ENCODE peak calls at places on chromosomes 12 and 14, in four cellular contexts. U is SK-N-SH, M is stomach, K is HL-60. X is an unnamed sample.
A peak's percentile ranks its signal among the peaks of the same experiment; 100 is the strongest.

GRCh38 chr12:92719674-92720073 is 16.9 kb downstream of the PLEKHG7 start:
- DNase-seq in M (no peak), U (no peak), K (no peak), X (no peak)

GRCh38 chr12:102513739-102514138 is 33.4 kb upstream of the IGF1 start:
- DNase-seq in M (no peak), U (no peak), K (no peak), X (no peak)

GRCh38 chr12:42469355-42470006 is 120.1 kb downstream of the PRICKLE1 start:
- DNase-seq in M (no peak), U (no peak), K (no peak), X (peak; percentile 42)

GRCh38 chr12:9115731-9116689 is at the start of gene A2M:
- DNase-seq in M (no peak), U (no peak), K (no peak), X (no peak)

GRCh38 chr12:93667672-93668071 is 9.5 kb upstream of the CRADD start:
- DNase-seq in M (no peak), K (no peak), U (no peak), X (no peak)

GRCh38 chr12:94678849-94679248 is 28.5 kb upstream of the TMCC3 start:
- DNase-seq in U (no peak), K (no peak), M (no peak), X (no peak)

GRCh38 chr14:56172571-56172971 is 54.4 kb downstream of the PELI2 start:
- DNase-seq in U (no peak), K (no peak), M (no peak), X (no peak)

GRCh38 chr14:22841769-22842168 is 5.4 kb downstream of the MMP14 start:
- DNase-seq in K (no peak), U (no peak), M (no peak), X (no peak)

GRCh38 chr14:89428556-89429196 is 11.6 kb upstream of the FOXN3 start:
- DNase-seq in M (no peak), K (no peak), U (no peak), X (no peak)

GRCh38 chr14:54291491-54292191 is 105.2 kb upstream of the CDKN3 start:
- DNase-seq in K (no peak), U (no peak), M (no peak), X (no peak)

GRCh38 chr12:75048763-75049162 is 160.9 kb downstream of the KCNC2 start:
- DNase-seq in M (no peak), K (no peak), U (no peak), X (no peak)

DNA sequence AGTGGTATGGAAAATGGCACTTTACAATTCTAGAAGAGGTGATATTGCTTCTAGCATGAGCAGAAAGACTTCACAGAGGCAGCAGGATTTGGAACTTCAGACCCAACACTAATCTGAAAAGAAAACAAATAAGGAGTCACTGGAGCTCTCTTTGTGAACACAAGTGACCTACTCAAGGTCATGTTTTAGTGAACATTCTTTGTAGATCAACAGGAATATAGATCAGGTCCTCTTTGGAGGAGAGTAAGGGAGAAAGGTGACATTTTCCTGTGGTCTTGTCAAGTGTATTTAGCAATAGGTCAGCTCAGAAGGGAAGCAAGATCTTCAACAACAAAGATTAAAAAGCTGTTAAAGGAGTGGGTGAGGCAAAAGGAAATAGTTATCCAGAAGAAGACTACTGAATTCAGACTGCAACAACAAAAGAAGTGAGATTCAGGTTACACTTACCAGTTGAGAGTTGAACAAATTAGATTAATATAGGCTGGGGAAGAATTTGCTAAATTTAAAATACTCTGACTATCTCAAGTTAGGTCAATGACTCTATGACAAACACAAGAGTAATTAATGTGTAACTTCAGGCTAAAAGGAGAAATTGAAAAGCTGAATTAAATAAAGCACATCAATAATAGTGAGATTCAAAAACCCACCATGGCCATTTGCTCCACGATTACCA is 528.2 kb downstream of the RPS29 start:
- DNase-seq in U (no peak), K (no peak), M (no peak), X (no peak)
- TF ChIP-seq POLR2AphosphoS5 in U (no peak), K (no peak), M (no peak), X (no peak)

DNA sequence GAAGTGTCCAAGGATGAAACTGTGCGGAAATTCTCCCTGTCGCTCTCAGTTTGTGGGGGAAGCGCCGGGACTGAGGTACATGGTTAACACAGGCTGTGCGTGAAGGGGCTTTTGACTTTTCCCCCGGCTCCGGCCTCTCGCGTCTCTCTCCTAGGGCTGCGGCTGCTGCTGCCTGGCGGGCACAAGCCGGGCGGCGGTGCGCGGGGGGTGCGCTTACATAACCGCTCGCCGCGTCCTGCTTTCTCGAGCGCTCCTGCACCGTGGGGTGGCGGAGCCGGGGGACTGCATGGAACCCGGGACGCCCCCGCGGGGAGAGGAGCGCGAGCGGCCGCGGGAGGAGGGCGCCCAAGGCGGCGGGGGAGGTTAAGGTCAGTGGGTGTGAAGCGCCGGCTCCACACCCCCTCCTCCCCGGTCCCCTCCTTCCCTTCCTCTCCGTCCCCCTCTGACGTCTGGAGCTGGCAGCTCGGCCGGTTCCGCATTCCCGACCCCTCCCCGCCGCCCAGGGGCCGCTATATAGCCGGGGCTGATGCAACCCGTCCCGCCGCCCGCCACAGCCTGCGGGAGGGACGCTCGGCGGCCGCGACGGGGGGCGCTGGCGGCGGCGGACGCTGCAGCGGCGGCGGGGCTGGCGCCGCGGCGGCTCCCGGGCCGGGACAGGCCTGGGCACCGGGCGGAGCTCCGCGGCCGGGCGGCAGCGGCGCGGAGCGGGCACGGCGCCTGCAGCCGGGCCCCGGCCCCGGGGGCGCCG is at the start of gene JDP2:
- DNase-seq in M (peak; percentile 92), K (peak; percentile 51), U (peak; percentile 93), X (peak; percentile 60)
- TF ChIP-seq POLR2AphosphoS5 in M (peak; percentile 91), K (no peak), U (peak; percentile 18), X (no peak)

DNA sequence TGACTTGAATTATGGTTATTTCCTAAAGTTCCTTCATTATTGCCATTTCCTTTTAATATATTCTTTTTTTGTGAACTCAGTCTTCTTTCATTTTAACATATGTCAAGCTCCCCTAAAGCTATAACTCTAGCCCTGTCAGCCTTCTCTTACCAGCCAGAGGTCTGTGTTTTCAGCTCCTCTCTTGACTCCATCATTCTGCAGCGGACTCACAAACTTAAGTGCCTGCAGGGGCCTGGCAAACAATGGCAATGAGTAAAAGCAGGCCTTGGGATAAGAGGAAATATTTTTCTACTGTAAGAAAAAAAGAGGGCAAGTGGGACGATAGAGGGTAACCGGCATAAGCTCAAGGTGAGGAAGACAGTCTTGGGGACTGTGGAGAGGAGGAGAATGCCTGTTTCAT is 424.5 kb upstream of the RGS6 start:
- DNase-seq in U (no peak), K (no peak), M (no peak), X (no peak)
- TF ChIP-seq POLR2AphosphoS5 in U (no peak), K (no peak), M (no peak), X (no peak)

DNA sequence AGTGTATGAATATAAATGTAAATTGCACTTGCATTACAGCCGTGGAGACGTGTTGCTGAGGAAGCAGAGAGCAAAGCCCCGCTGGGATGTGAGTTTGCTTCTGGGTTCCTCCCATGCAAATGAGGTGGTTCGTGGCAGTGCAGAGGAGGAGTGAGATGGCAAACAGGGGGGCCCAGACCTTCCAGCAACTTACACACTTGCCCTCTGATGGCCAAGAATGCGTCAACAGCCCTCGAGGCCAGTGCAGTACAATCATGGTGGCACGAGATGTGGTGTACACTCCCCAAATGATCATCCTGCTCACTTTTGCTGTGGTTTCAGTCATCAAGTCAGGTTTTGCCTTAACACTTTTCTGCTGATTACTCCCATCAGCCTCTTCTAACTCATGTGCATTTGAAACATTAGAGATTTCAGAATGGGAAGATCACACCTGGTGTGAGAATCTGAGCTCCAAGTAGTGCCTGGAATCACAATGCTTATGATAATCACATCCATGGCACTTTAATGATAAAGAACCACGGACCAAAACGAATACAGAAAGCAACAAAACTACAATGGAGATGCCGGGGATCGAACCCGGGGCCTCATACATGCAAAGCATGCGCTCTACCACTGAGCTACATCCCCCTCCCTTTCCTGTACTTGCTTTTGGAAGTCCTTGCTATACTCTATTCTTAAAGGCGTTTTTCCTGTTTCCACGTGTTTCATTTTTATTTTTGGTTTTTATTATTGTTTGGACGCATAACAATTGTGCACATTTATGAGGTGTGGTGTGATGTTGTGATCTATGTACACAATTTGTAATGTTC is 7.0 kb upstream of the UBC start:
- DNase-seq in M (peak; percentile 63), K (no peak), U (peak; percentile 41), X (peak; percentile 46)
- TF ChIP-seq POLR2AphosphoS5 in M (peak; percentile 10), K (no peak), U (no peak), X (peak; percentile 85)

GRCh38 chr12:29611906-29612305 is 114.4 kb upstream of the OVCH1 start:
- DNase-seq in M (no peak), U (no peak), K (no peak), X (no peak)
- TF ChIP-seq POLR2AphosphoS5 in M (no peak), U (no peak), K (no peak), X (no peak)

GRCh38 chr14:63091394-63091996 is 46.2 kb upstream of the KCNH5 start:
- DNase-seq in M (no peak), U (no peak), K (no peak), X (no peak)

DNA sequence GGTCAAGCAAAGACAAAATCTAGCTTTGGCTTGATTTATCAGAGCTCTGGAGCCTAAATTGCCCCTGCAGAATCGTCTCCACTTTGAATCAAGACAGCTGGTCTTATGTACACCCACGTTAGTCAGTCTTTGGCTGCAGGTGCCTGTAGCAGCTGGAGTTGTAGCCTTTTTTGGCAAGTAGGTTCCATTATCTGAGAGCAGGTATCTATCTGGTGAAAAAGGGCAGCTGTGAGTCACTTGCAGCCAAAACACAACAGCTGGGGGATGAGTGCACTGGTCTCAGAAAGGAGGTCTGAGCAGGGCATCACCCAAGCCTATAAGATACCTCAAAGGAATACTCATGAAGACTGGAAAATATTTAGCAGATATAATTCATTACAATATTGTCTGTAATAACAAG is 43.6 kb upstream of the KCNH5 start:
- DNase-seq in M (no peak), U (no peak), K (no peak), X (no peak)
- TF ChIP-seq POLR2AphosphoS5 in M (no peak), U (no peak), K (no peak), X (no peak)

GRCh38 chr14:104786091-104786586 is 9.4 kb downstream of the AKT1 start:
- DNase-seq in U (no peak), M (no peak), K (peak; percentile 56), X (no peak)

GRCh38 chr14:104785708-104786080 is 9.9 kb downstream of the AKT1 start:
- DNase-seq in U (no peak), K (no peak), M (no peak), X (no peak)

GRCh38 chr14:104784218-104784568 is 11.4 kb downstream of the AKT1 start:
- DNase-seq in K (no peak), U (no peak), M (no peak), X (no peak)

GRCh38 chr14:104783484-104784217 is 11.9 kb downstream of the AKT1 start:
- DNase-seq in U (no peak), K (no peak), M (no peak), X (no peak)

DNA sequence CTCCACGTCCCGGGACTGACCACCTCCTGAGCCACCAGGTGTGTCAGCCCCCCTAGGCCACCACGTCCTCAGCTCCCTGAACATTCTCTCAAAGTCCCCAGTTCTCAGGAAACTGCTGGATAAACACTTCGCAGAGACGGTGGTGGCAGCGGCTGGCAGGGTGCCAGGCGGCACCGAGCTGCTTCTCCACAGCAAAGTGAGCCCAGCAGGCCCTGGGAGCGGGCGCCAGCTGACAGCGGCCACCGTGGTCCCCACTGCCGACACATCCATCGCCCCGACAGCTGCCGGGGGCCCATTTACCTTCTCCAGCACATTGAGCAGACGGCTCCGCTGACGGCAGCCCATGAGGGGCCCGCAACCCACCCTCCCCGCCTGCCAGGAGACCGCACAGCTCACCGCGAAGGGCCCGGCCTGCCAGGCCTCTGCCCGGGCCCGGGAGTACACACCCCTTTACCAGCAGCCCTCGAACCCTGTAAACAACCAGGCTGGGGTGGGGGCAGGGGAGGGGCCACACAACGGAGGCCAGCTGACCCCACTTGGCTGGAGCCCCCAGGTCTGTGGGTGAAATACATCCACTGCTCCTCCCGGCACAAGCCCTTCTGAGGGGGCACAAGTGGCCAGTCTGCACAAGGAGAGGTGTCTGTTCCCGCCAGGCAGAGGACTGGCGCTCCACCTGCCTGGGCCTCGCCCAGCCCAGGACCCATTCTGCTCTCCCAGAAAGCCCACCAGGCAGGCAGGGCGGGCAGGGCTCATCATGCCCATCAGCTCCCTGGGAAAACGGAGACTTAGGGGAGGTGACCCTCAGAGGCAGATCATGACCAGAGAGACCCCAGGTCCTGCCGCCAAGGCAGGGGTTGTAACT is 10.5 kb downstream of the AKT1 start:
- DNase-seq in K (no peak), M (peak; percentile 59), U (no peak), X (no peak)
- TF ChIP-seq POLR2AphosphoS5 in K (no peak), M (no peak), U (no peak), X (no peak)